ENCODE peak calls at places on chromosomes 4 and X, in seven cellular contexts. E is GM18507; C is amniotic stem cell; A is activated naive CD4-positive, alpha-beta T cell treated with anti-CD3 and anti-CD28 coated beads for 36 hours; P is NCI-H1930; V is RWPE1; F is NCI-H510A. R is an unnamed sample.

GRCh38 chr4:146029147-146029546 is 90.5 kb upstream of the ZNF827 start:
- DNase-seq in E (no peak), C (peak), A (no peak), P (no peak), V (no peak), F (no peak), R (no peak)

GRCh38 chrX:97842468-97843199 is 958.9 kb downstream of the RPA4 start:
- DNase-seq in E (no peak), C (no peak), A (no peak), P (no peak), V (no peak), F (no peak), R (no peak)

GRCh38 chr4:172982151-172982590 is 186.4 kb upstream of the GALNT7 start:
- DNase-seq in E (no peak), C (peak), A (no peak), P (no peak), V (peak), F (no peak), R (peak)

GRCh38 chr4:137621056-137621455 is 88.8 kb upstream of the PCDH18 start:
- DNase-seq in E (no peak), C (no peak), A (no peak), P (peak), V (no peak), F (no peak), R (peak)

GRCh38 chr4:174173360-174173759 is 110.1 kb downstream of the FBXO8 start:
- DNase-seq in E (no peak), C (no peak), A (no peak), P (no peak), V (no peak), F (no peak), R (peak)

GRCh38 chr4:139642364-139642763 is 23.3 kb upstream of the MGST2 start:
- DNase-seq in E (no peak), C (no peak), A (no peak), P (no peak), V (no peak), F (no peak), R (peak)

GRCh38 chr4:14196141-14196540 is 568.6 kb upstream of the BOD1L1 start:
- DNase-seq in E (no peak), C (peak), A (peak), P (no peak), V (peak), F (no peak), R (peak)

GRCh38 chrX:40719218-40719617 is 16.1 kb downstream of the MED14 start:
- DNase-seq in E (no peak), C (peak), A (no peak), P (no peak), V (peak), F (no peak), R (peak)

GRCh38 chrX:70292788-70293187 is 2.9 kb downstream of the KIF4A start:
- DNase-seq in E (no peak), C (no peak), A (no peak), P (no peak), V (no peak), F (no peak), R (no peak)

GRCh38 chr4:38562751-38563198 is 101.2 kb upstream of the KLF3 start:
- DNase-seq in E (no peak), C (no peak), A (no peak), P (no peak), V (peak), F (peak), R (peak)

GRCh38 chr4:26330186-26330787 is 9.5 kb downstream of the RBPJ start:
- DNase-seq in E (no peak), C (peak), A (no peak), P (no peak), V (peak), F (peak), R (peak)

GRCh38 chrX:23271011-23271410 is 63.6 kb upstream of the PTCHD1 start:
- DNase-seq in E (no peak), C (no peak), A (no peak), P (no peak), V (no peak), F (no peak), R (no peak)

GRCh38 chr4:156442961-156443360 is 489.3 kb upstream of the CTSO start:
- DNase-seq in E (no peak), C (no peak), A (no peak), P (no peak), V (no peak), F (no peak), R (no peak)

GRCh38 chr4:159505275-159505975 is 402.5 kb downstream of the RAPGEF2 start:
- DNase-seq in E (no peak), C (no peak), A (no peak), P (no peak), V (no peak), F (no peak), R (no peak)

GRCh38 chr4:64251779-64252178 is 157.5 kb downstream of the TECRL start:
- DNase-seq in E (no peak), C (no peak), A (no peak), P (no peak), V (no peak), F (no peak), R (no peak)

GRCh38 chr4:93384211-93384610 is 444.3 kb upstream of the ATOH1 start:
- DNase-seq in E (no peak), C (no peak), A (no peak), P (no peak), V (no peak), F (no peak), R (peak)

GRCh38 chr4:37666625-37667071 is 19.5 kb downstream of the RELL1 start:
- DNase-seq in E (no peak), C (peak), A (peak), P (no peak), V (peak), F (no peak), R (peak)

GRCh38 chr4:16591867-16592266 is 306.6 kb downstream of the LDB2 start:
- DNase-seq in E (no peak), C (no peak), A (no peak), P (peak), V (no peak), F (no peak), R (no peak)

GRCh38 chrX:51891821-51892551 is 1.4 kb upstream of the MAGED1 start:
- DNase-seq in E (no peak), C (peak), A (no peak), P (no peak), V (no peak), F (peak), R (peak)

GRCh38 chr4:183763990-183764754 is 105.1 kb downstream of the TRAPPC11 start:
- DNase-seq in E (no peak), C (no peak), A (no peak), P (no peak), V (no peak), F (no peak), R (no peak)

R was measured in mesenchymal stem cell.